ENCODE peak calls at places on chromosomes 7 and 10, in six cellular contexts. Y is HCT116, U is GM12878, W is H1, X is HepG2, G is K562. V is an unnamed sample.
A peak's percentile ranks its signal among the peaks of the same experiment; 100 is the strongest.

GRCh38 chr7:138864667-138865066 is 66.7 kb upstream of the ATP6V0A4 start:
- DNase-seq in Y (no peak), U (no peak), W (no peak), X (no peak), G (no peak), V (no peak)

GRCh38 chr10:93376372-93377296 is 105.5 kb downstream of the MYOF start:
- DNase-seq in Y (peak; percentile 80), U (peak; percentile 31), W (no peak), X (peak; percentile 69), G (peak; percentile 55), V (peak; percentile 72)

GRCh38 chr7:113015038-113015645 is 71.5 kb downstream of the GPR85 start:
- DNase-seq in Y (peak; percentile 27), U (no peak), W (no peak), X (peak; percentile 11), G (no peak), V (peak; percentile 55)

GRCh38 chr10:133465191-133465949 is 11.6 kb downstream of the SCART1 start:
- DNase-seq in Y (no peak), U (no peak), W (no peak), X (no peak), G (no peak), V (no peak)

GRCh38 chr10:123512881-123513822 is 153.0 kb upstream of the GPR26 start:
- DNase-seq in Y (no peak), U (no peak), W (no peak), X (no peak), G (no peak), V (peak; percentile 55)

GRCh38 chr7:25347360-25347759 is 119.1 kb upstream of the NPVF start:
- DNase-seq in Y (no peak), U (no peak), W (no peak), X (no peak), G (no peak), V (no peak)

GRCh38 chr10:6843477-6843876 is 263.4 kb upstream of the PRKCQ start:
- DNase-seq in Y (no peak), U (peak; percentile 1), W (no peak), X (no peak), G (peak; percentile 15), V (no peak)

GRCh38 chr7:79241288-79242055 is 212.0 kb downstream of the MAGI2 start:
- DNase-seq in Y (no peak), U (no peak), W (no peak), X (no peak), G (no peak), V (no peak)

GRCh38 chr7:1807821-1808600 is 137.9 kb downstream of the ELFN1 start:
- DNase-seq in Y (no peak), U (no peak), W (no peak), X (no peak), G (no peak), V (no peak)

GRCh38 chr7:51366930-51367613 is 50.5 kb upstream of the COBL start:
- DNase-seq in Y (no peak), U (no peak), W (peak; percentile 51), X (peak; percentile 43), G (peak; percentile 66), V (peak; percentile 81)

GRCh38 chr10:6423004-6423403 is 157.1 kb downstream of the PRKCQ start:
- DNase-seq in Y (no peak), U (no peak), W (no peak), X (no peak), G (no peak), V (no peak)

GRCh38 chr7:155339474-155339873 is 41.8 kb downstream of the INSIG1 start:
- DNase-seq in Y (no peak), U (no peak), W (no peak), X (no peak), G (no peak), V (no peak)

GRCh38 chr7:24781106-24781505 is 23.8 kb upstream of the GSDME start:
- DNase-seq in Y (no peak), U (no peak), W (no peak), X (no peak), G (no peak), V (no peak)

GRCh38 chr10:47361293-47361692 is 13.1 kb downstream of the RBP3 start:
- DNase-seq in Y (peak; percentile 36), U (no peak), W (peak; percentile 44), X (peak; percentile 10), G (peak; percentile 89), V (peak; percentile 81)

GRCh38 chr7:36683111-36683510 is 41.2 kb downstream of the AOAH start:
- DNase-seq in Y (no peak), U (no peak), W (no peak), X (no peak), G (no peak), V (no peak)

GRCh38 chr7:151688236-151688780 is 168.6 kb upstream of the RHEB start:
- DNase-seq in Y (no peak), U (no peak), W (no peak), X (no peak), G (no peak), V (no peak)

GRCh38 chr10:87622290-87623004 is 37.2 kb upstream of the PAPSS2 start:
- DNase-seq in Y (no peak), U (no peak), W (no peak), X (no peak), G (no peak), V (no peak)

GRCh38 chr7:146636033-146636356 is 519.4 kb downstream of the CNTNAP2 start:
- DNase-seq in Y (no peak), U (no peak), W (no peak), X (no peak), G (no peak), V (no peak)

GRCh38 chr7:146635200-146636032 is 518.8 kb downstream of the CNTNAP2 start:
- DNase-seq in Y (no peak), U (no peak), W (no peak), X (no peak), G (no peak), V (no peak)

GRCh38 chr7:146639291-146639690 is 522.7 kb downstream of the CNTNAP2 start:
- DNase-seq in Y (no peak), U (no peak), W (no peak), X (no peak), G (no peak), V (no peak)
- TF ChIP-seq POLR2AphosphoS5 in Y (no peak), U (no peak), W (no peak), X (no peak), G (no peak), V (no peak)

GRCh38 chr7:44733708-44734481 is 14.8 kb upstream of the ZMIZ2 start:
- DNase-seq in Y (peak; percentile 66), U (no peak), W (no peak), X (no peak), G (no peak), V (no peak)

GRCh38 chr7:44736896-44737295 is 11.8 kb upstream of the ZMIZ2 start:
- DNase-seq in Y (no peak), U (no peak), W (no peak), X (no peak), G (no peak), V (no peak)

GRCh38 chr7:44738876-44739665 is 9.6 kb upstream of the ZMIZ2 start:
- DNase-seq in Y (no peak), U (no peak), W (no peak), X (no peak), G (no peak), V (no peak)

GRCh38 chr7:44738031-44738730 is 10.5 kb upstream of the ZMIZ2 start:
- DNase-seq in Y (no peak), U (no peak), W (no peak), X (no peak), G (no peak), V (no peak)

DNA sequence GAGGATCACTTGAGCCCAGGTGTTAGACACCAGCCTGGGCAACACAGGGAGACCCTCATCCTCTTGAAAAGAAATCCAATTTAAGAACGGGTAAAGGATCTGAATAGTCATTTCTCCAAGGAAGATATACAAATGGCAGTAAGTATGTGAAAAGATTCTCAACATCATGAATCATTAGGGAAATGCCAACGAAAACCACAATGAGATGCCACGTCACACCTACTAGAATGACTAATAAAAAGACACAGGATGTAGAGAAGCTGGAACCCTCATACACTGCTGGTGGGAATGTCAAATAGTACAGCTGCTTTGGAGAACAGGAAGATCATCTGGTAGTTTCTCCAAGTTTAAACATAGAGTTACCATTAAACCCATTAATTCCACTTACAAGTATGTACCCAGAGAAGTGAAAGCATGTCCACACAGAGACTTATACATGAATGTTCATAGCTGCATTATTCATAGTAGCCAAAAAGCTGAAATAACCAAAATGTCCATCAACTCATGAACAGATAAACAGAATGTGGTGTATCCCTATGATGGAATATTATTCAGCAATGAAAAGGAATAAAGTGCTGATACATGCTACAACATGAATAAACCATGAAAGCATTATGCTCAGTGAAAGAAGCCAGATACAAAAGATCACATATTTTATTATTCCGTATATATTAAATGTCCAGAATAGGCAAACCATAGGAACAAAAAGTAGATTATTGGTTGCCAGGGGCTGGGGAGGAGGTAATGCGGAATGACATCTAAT is 13.1 kb upstream of the ZMIZ2 start:
- DNase-seq in Y (peak; percentile 93), U (peak; percentile 78), W (no peak), X (peak; percentile 30), G (no peak), V (no peak)
- TF ChIP-seq JUND in Y (peak; percentile 95), U (no peak), W (no peak), X (no peak), G (no peak), V (peak; percentile 98)

DNA sequence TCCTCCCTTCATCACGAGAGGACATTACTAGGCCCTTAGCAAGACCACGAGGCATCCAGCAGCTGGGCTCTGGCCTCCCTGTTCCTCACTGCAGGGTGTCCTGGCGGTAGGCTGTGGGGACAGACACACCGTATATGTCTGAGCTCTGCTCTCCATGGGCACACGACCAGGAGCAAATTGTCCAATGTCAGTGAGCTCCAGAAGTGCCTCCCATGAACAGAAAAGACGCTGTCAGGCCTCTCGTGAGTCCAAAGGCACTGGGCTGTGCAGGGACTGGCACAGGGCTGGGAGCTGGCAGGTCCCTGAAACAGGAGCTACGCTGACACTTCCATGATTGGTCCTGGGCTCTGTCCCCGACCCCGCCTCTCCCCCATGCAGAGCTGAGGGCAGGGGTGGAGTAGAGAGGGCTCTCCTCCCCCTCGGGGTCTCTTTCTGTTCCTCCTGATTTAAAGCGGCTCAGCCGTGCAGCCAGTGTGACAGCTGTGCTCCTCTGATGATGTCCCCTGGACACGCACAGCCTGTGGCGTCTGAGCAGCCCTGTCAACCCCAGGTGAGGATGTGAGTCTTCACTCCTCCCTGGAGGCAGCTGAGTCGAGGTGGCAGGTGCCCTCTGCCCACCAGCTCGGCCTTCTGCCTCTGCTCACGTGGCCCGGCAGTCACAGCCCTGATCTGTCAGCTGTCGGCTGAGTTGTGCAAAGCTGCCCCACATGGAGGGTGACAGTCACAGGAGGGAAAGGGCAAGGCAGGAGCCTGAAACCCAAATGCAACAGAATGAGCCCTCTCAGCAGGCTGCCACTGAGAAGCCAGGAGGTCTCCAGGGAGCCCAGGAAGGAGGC is 13.0 kb downstream of the ANTXRL start:
- DNase-seq in Y (no peak), U (no peak), W (no peak), X (no peak), G (no peak), V (no peak)
- TF ChIP-seq POLR2AphosphoS5 in Y (no peak), U (no peak), W (no peak), X (no peak), G (no peak), V (no peak)

GRCh38 chr7:148893071-148893470 is 9.0 kb upstream of the EZH2 start:
- DNase-seq in Y (no peak), U (no peak), W (no peak), X (no peak), G (no peak), V (no peak)

GRCh38 chr7:148894596-148894995 is 10.5 kb upstream of the EZH2 start:
- DNase-seq in Y (no peak), U (no peak), W (no peak), X (no peak), G (no peak), V (no peak)

GRCh38 chr7:148901178-148901577 is 17.1 kb upstream of the EZH2 start:
- DNase-seq in Y (no peak), U (no peak), W (no peak), X (no peak), G (no peak), V (no peak)

GRCh38 chr7:148903504-148903903 is 19.4 kb upstream of the EZH2 start:
- DNase-seq in Y (no peak), U (no peak), W (no peak), X (no peak), G (no peak), V (no peak)

GRCh38 chr7:148898845-148899474 is 14.9 kb upstream of the EZH2 start:
- DNase-seq in Y (no peak), U (no peak), W (no peak), X (peak; percentile 9), G (peak; percentile 64), V (no peak)
- TF ChIP-seq JUND in Y (no peak), U (no peak), W (no peak), X (no peak), G (no peak), V (no peak)

V was measured in SK-N-SH.